ENCODE peak calls at places on chromosomes 6 and 20, in four cellular contexts. One of them, this sample, is unnamed.

GRCh38 chr20:57435498-57436222 is 44.5 kb downstream of the RBM38 start:
- DNase-seq in brain microvascular endothelial cell: peak
- DNase-seq in HL-60: peak
- DNase-seq in fibroblast of lung: no peak
- DNase-seq in this sample: no peak

GRCh38 chr6:157443066-157443800 is 62.2 kb downstream of the ZDHHC14 start:
- DNase-seq in HL-60: no peak
- DNase-seq in fibroblast of lung: peak
- DNase-seq in brain microvascular endothelial cell: peak
- DNase-seq in this sample: peak

GRCh38 chr6:110876170-110876773 is 1.7 kb downstream of the AMD1 start:
- DNase-seq in brain microvascular endothelial cell: peak
- DNase-seq in HL-60: peak
- DNase-seq in fibroblast of lung: peak
- DNase-seq in this sample: peak

GRCh38 chr6:45555981-45556771 is 178.4 kb upstream of the SUPT3H start:
- DNase-seq in fibroblast of lung: peak
- DNase-seq in brain microvascular endothelial cell: peak
- DNase-seq in HL-60: no peak
- DNase-seq in this sample: peak

GRCh38 chr6:31158863-31159855 is 770 bp downstream of the TCF19 start:
- DNase-seq in fibroblast of lung: peak
- DNase-seq in brain microvascular endothelial cell: peak
- DNase-seq in HL-60: peak
- DNase-seq in this sample: no peak

GRCh38 chr6:89506716-89507597 is 74.0 kb downstream of the ANKRD6 start:
- DNase-seq in brain microvascular endothelial cell: no peak
- DNase-seq in fibroblast of lung: no peak
- DNase-seq in HL-60: no peak
- DNase-seq in this sample: no peak

GRCh38 chr6:67615796-67616195 is 1019.3 kb upstream of the ADGRB3 start:
- DNase-seq in HL-60: no peak
- DNase-seq in fibroblast of lung: peak
- DNase-seq in brain microvascular endothelial cell: peak
- DNase-seq in this sample: no peak

GRCh38 chr6:65707134-65707826 is at the start of gene EYS:
- DNase-seq in HL-60: no peak
- DNase-seq in fibroblast of lung: no peak
- DNase-seq in brain microvascular endothelial cell: no peak
- DNase-seq in this sample: no peak

GRCh38 chr6:56693988-56694387 is 51.3 kb upstream of the DST start:
- DNase-seq in fibroblast of lung: no peak
- DNase-seq in HL-60: no peak
- DNase-seq in brain microvascular endothelial cell: no peak
- DNase-seq in this sample: no peak

GRCh38 chr6:14791525-14791924 is 454.3 kb upstream of the JARID2 start:
- DNase-seq in HL-60: no peak
- DNase-seq in fibroblast of lung: peak
- DNase-seq in brain microvascular endothelial cell: no peak
- DNase-seq in this sample: peak

GRCh38 chr20:7301807-7302206 is 534.3 kb downstream of the BMP2 start:
- DNase-seq in fibroblast of lung: no peak
- DNase-seq in HL-60: no peak
- DNase-seq in brain microvascular endothelial cell: no peak
- DNase-seq in this sample: no peak

GRCh38 chr6:143223895-143224294 is 163.2 kb downstream of the AIG1 start:
- DNase-seq in brain microvascular endothelial cell: peak
- DNase-seq in fibroblast of lung: peak
- DNase-seq in HL-60: no peak
- DNase-seq in this sample: no peak

GRCh38 chr6:47439348-47439668 is 38.3 kb upstream of the CD2AP start:
- DNase-seq in brain microvascular endothelial cell: no peak
- DNase-seq in HL-60: no peak
- DNase-seq in fibroblast of lung: no peak
- DNase-seq in this sample: no peak

GRCh38 chr6:32852844-32853540 is 512 bp downstream of the TAP1 start:
- DNase-seq in HL-60: peak
- DNase-seq in fibroblast of lung: peak
- DNase-seq in brain microvascular endothelial cell: peak
- DNase-seq in this sample: no peak

GRCh38 chr20:46142124-46142523 is 24.0 kb downstream of the CD40 start:
- DNase-seq in brain microvascular endothelial cell: no peak
- DNase-seq in fibroblast of lung: no peak
- DNase-seq in HL-60: no peak
- DNase-seq in this sample: no peak

GRCh38 chr6:125314019-125314581 is 12.3 kb upstream of the HDDC2 start:
- DNase-seq in HL-60: peak
- DNase-seq in brain microvascular endothelial cell: peak
- DNase-seq in fibroblast of lung: peak
- DNase-seq in this sample: peak

GRCh38 chr6:161444464-161444863 is 170.6 kb upstream of the AGPAT4 start:
- DNase-seq in HL-60: no peak
- DNase-seq in fibroblast of lung: peak
- DNase-seq in brain microvascular endothelial cell: no peak
- DNase-seq in this sample: no peak

GRCh38 chr6:524803-525202 is 132.1 kb downstream of the HUS1B start:
- DNase-seq in brain microvascular endothelial cell: no peak
- DNase-seq in HL-60: no peak
- DNase-seq in fibroblast of lung: no peak
- DNase-seq in this sample: no peak
- TF ChIP-seq CTCF in brain microvascular endothelial cell: peak
- TF ChIP-seq CTCF in HL-60: no peak
- TF ChIP-seq CTCF in fibroblast of lung: no peak
- TF ChIP-seq CTCF in this sample: no peak

DNA sequence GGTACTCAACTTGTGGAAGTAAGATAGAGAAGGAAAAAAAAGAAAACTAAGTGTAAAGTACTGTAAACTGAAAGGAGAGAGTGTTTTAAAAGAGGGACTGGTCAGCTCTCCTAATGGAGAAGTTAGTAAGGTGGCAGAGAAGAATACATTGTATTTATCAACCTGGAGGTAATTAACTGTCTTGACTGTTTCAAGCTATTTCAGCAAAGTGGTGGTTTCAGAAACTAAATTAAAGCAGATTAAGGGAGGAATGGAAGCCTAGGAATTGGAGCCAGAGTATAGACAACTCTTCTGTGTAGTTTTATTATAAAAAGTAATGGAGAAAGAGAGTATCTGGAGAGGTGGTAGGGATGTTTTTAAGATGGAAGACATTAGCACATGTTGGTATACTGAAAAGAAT is 2.7 kb upstream of the PHF10 start:
- DNase-seq in fibroblast of lung: no peak
- DNase-seq in HL-60: no peak
- DNase-seq in brain microvascular endothelial cell: no peak
- DNase-seq in this sample: no peak
- H3K27ac ChIP-seq in fibroblast of lung: no peak
- H3K27ac ChIP-seq in HL-60: no peak
- H3K27ac ChIP-seq in brain microvascular endothelial cell: no peak
- H3K27ac ChIP-seq in this sample: no peak

DNA sequence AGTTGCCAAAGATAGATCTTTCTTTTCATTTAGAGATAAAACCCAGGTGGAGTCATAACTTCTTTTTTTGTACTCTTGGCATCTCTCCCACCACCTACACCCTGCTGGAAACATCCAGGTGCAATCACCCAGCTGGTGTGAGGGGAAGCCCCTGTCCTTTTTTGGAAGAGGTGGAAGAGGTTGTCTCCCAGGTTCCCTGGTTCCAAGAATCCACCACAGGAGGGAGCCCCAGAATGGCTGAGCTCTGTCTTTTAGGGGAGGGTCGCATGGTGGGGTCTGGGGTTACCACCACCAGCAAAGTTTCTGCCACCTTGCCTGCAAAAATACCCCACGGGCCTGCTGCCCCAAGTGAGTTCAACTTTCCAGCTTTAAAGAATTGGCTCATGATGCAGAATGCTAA is 10.8 kb downstream of the SMOC2 start:
- DNase-seq in HL-60: no peak
- DNase-seq in fibroblast of lung: no peak
- DNase-seq in brain microvascular endothelial cell: no peak
- DNase-seq in this sample: no peak
- TF ChIP-seq CTCF in HL-60: no peak
- TF ChIP-seq CTCF in fibroblast of lung: no peak
- TF ChIP-seq CTCF in brain microvascular endothelial cell: no peak
- TF ChIP-seq CTCF in this sample: no peak

GRCh38 chr20:58891076-58891685 is 38.7 kb downstream of the GNAS start:
- DNase-seq in HL-60: peak
- DNase-seq in brain microvascular endothelial cell: peak
- DNase-seq in fibroblast of lung: peak
- DNase-seq in this sample: no peak

GRCh38 chr20:58892126-58892931 is 39.8 kb downstream of the GNAS start:
- DNase-seq in fibroblast of lung: peak
- DNase-seq in HL-60: peak
- DNase-seq in brain microvascular endothelial cell: peak
- DNase-seq in this sample: no peak

GRCh38 chr20:58893355-58894151 is 41.0 kb downstream of the GNAS start:
- DNase-seq in fibroblast of lung: no peak
- DNase-seq in HL-60: no peak
- DNase-seq in brain microvascular endothelial cell: no peak
- DNase-seq in this sample: no peak

GRCh38 chr20:58891686-58892125 is 39.2 kb downstream of the GNAS start:
- DNase-seq in HL-60: no peak
- DNase-seq in brain microvascular endothelial cell: no peak
- DNase-seq in fibroblast of lung: peak
- DNase-seq in this sample: no peak

GRCh38 chr20:58892932-58893224 is 40.4 kb downstream of the GNAS start:
- DNase-seq in brain microvascular endothelial cell: no peak
- DNase-seq in HL-60: no peak
- DNase-seq in fibroblast of lung: no peak
- DNase-seq in this sample: no peak
- H3K27ac ChIP-seq in brain microvascular endothelial cell: peak
- H3K27ac ChIP-seq in HL-60: peak
- H3K27ac ChIP-seq in fibroblast of lung: peak
- H3K27ac ChIP-seq in this sample: no peak